ENCODE peak calls at places on chromosomes 7 and 10, in five cellular contexts. J is CD14-positive monocyte, Y is NCI-H1105 treated with DMSO at 0.1 percent for 48 hours, K is H54, V is psoas muscle. H is an unnamed sample.

GRCh38 chr10:5147981-5148677 is 36.8 kb downstream of the AKR1C8 start:
- DNase-seq in Y (no peak), K (no peak), V (no peak), J (no peak), H (no peak)

GRCh38 chr10:13728898-13729535 is 142.3 kb downstream of the PRPF18 start:
- DNase-seq in K (no peak), Y (no peak), V (no peak), J (no peak), H (peak; percentile 64)

GRCh38 chr10:94567714-94568520 is 22.3 kb downstream of the HELLS start:
- DNase-seq in V (no peak), Y (no peak), J (no peak), K (no peak), H (no peak)

GRCh38 chr7:75962607-75963382 is 31.6 kb downstream of the TMEM120A start:
- DNase-seq in J (no peak), K (no peak), V (no peak), Y (no peak), H (no peak)

GRCh38 chr10:47038881-47039557 is 127.8 kb downstream of the PTPN20 start:
- DNase-seq in K (no peak), V (peak; percentile 26), Y (no peak), J (no peak), H (no peak)

GRCh38 chr7:157377436-157378124 is 40.8 kb downstream of the DNAJB6 start:
- DNase-seq in J (no peak), K (no peak), Y (no peak), V (no peak), H (no peak)

GRCh38 chr7:115779561-115779960 is 251.0 kb downstream of the TFEC start:
- DNase-seq in Y (no peak), K (no peak), J (no peak), V (no peak), H (no peak)

GRCh38 chr7:151086802-151087246 is 549 bp downstream of the AGAP3 start:
- DNase-seq in V (no peak), J (no peak), Y (no peak), K (peak; percentile 55), H (no peak)

GRCh38 chr7:1922870-1923236 is 252.8 kb downstream of the ELFN1 start:
- DNase-seq in K (no peak), V (no peak), Y (no peak), J (no peak), H (no peak)

GRCh38 chr7:66894463-66895080 is 26.5 kb upstream of the TMEM248 start:
- DNase-seq in Y (no peak), V (no peak), J (no peak), K (peak; percentile 33), H (no peak)

GRCh38 chr10:26721561-26721960 is 24.1 kb downstream of the PDSS1 start:
- DNase-seq in V (no peak), K (no peak), Y (no peak), J (no peak), H (no peak)

GRCh38 chr7:7176421-7177043 is 5.8 kb upstream of the C1GALT1 start:
- DNase-seq in V (no peak), Y (no peak), J (no peak), K (peak; percentile 41), H (no peak)

GRCh38 chr7:29329686-29330085 is 135.1 kb downstream of the CHN2 start:
- DNase-seq in V (no peak), Y (no peak), J (no peak), K (no peak), H (no peak)

GRCh38 chr10:71831646-71832552 is 19.2 kb downstream of the PSAP start:
- DNase-seq in V (no peak), J (no peak), Y (no peak), K (peak; percentile 90), H (no peak)

H was measured in keratinocyte.